ENCODE peak calls at places on chromosomes 11 and 22, in six cellular contexts. Z is aorta, O is small intestine, C is colonic mucosa, X is left lung, H is Peyer's patch. G is an unnamed sample. For H3K4me1, the result is how much of the 10 kb centered on the place peaks cover.

GRCh38 chr11:97956904-97957303 is 1063.8 kb upstream of the CNTN5 start:
- DNase-seq in C (no peak), H (no peak), X (no peak), O (no peak), Z (no peak), G (no peak)

GRCh38 chr11:66663741-66664296 is 13.9 kb downstream of the RBM4B start:
- DNase-seq in C (no peak), H (no peak), Z (no peak), O (no peak), X (no peak), G (no peak)

GRCh38 chr11:60119708-60120107 is 31.2 kb downstream of the MS4A2 start:
- DNase-seq in Z (no peak), C (no peak), O (no peak), X (no peak), H (no peak), G (no peak)

GRCh38 chr22:33715626-33716025 is 204.7 kb downstream of the LARGE1 start:
- DNase-seq in H (no peak), C (no peak), X (no peak), Z (no peak), O (no peak), G (no peak)

GRCh38 chr11:65551572-65552398 is 6.4 kb downstream of the LTBP3 start:
- DNase-seq in Z (no peak), C (peak), X (peak), O (peak), H (peak), G (no peak)

GRCh38 chr11:114265084-114265878 is 30.9 kb upstream of the NNMT start:
- DNase-seq in O (no peak), H (no peak), Z (no peak), X (no peak), C (no peak), G (no peak)

GRCh38 chr11:119666463-119667131 is 62.4 kb downstream of the NECTIN1 start:
- DNase-seq in C (peak), Z (peak), H (peak), X (peak), O (peak), G (peak)

GRCh38 chr22:49954354-49954753 is 6.2 kb upstream of the PIM3 start:
- DNase-seq in C (no peak), Z (no peak), H (no peak), O (no peak), X (peak), G (peak)

GRCh38 chr22:25700996-25701815 is 40.8 kb upstream of the MYO18B start:
- DNase-seq in X (no peak), H (no peak), Z (no peak), C (no peak), O (no peak), G (peak)

GRCh38 chr11:67373916-67374570 is 645 bp upstream of the CLCF1 start:
- DNase-seq in Z (peak), O (peak), H (peak), C (peak), X (peak), G (peak)

GRCh38 chr11:2256293-2256913 is 14.0 kb downstream of the ASCL2 start:
- DNase-seq in Z (peak), H (no peak), O (no peak), C (no peak), X (peak), G (no peak)

GRCh38 chr11:117868815-117869642 is 7.4 kb downstream of the FXYD6 start:
- DNase-seq in Z (no peak), O (no peak), C (no peak), X (no peak), H (no peak), G (no peak)
- H3K4me1 ChIP-seq in Z (under half), O (under half), C (under half), X (under half), H (under half), G (under half)

GRCh38 chr11:64034411-64034811 is 1.3 kb upstream of the FLRT1 start:
- DNase-seq in C (no peak), X (no peak), Z (no peak), H (no peak), O (no peak), G (no peak)
- H3K4me3 ChIP-seq in C (no peak), X (no peak), Z (no peak), H (no peak), O (no peak), G (no peak)

DNA sequence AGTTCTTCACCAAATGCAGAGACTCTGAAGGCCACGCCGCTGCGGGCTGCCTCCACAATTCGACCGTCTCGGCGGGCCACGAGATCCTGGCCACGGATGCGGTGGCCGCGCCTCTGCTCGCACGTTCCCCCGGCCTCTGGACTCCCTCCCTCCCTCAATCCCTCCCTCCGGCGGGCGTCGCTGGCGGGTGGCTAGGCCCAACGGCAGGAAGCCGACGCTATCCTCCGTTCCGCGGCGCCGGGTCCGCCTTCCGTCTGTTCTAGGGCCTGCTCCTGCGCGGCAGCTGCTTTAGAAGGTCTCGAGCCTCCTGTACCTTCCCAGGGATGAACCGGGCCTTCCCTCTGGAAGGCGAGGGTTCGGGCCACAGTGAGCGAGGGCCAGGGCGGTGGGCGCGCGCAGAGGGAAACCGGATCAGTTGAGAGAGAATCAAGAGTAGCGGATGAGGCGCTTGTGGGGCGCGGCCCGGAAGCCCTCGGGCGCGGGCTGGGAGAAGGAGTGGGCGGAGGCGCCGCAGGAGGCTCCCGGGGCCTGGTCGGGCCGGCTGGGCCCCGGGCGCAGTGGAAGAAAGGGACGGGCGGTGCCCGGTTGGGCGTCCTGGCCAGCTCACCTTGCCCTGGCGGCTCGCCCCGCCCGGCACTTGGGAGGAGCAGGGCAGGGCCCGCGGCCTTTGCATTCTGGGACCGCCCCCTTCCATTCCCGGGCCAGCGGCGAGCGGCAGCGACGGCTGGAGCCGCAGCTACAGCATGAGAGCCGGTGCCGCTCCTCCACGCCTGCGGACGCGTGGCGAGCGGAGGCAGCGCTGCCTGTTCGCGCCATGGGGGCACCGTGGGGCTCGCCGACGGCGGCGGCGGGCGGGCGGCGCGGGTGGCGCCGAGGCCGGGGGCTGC is at the start of gene FUT4:
- DNase-seq in Z (peak), O (peak), H (peak), X (peak), C (peak), G (peak)
- H3K4me1 ChIP-seq in Z (under half), O (under half), H (under half), X (under half), C (under half), G (under half)

GRCh38 chr22:36331306-36331911 is 56.4 kb downstream of the MYH9 start:
- DNase-seq in O (peak), X (peak), H (no peak), Z (peak), C (peak), G (peak)
- H3K4me3 ChIP-seq in O (no peak), X (peak), H (peak), Z (no peak), C (no peak), G (peak)

GRCh38 chr11:116454020-116454645 is 318.7 kb downstream of the BUD13 start:
- DNase-seq in X (no peak), O (peak), C (peak), Z (no peak), H (peak), G (no peak)

GRCh38 chr11:116452447-116452846 is 320.3 kb downstream of the BUD13 start:
- DNase-seq in Z (no peak), X (no peak), H (no peak), C (no peak), O (no peak), G (no peak)

GRCh38 chr11:116458546-116458945 is 314.2 kb downstream of the BUD13 start:
- DNase-seq in H (no peak), O (peak), Z (no peak), C (no peak), X (no peak), G (no peak)

GRCh38 chr11:116457336-116458007 is 315.3 kb downstream of the BUD13 start:
- DNase-seq in X (no peak), O (no peak), C (no peak), H (no peak), Z (no peak), G (no peak)

DNA sequence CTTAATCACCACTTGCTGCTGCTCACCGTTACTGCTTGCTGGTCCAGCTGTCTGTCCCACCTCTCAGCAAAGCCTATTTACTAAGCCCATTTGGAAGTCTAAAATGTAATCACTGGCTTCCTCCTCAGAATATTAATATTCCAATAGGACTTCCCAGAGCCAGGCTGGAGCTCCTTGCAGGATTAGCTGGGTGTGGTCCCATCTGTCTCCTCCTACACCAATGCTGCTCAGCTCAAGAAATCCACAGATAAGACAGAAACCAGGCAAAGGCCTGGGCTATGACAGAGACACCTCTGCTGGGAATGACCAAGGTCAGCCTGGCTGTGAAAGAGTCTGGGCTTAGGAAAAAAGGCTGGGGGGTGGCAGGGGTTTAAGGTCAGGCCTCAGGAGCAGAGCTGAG is 317.8 kb downstream of the BUD13 start:
- DNase-seq in H (no peak), O (peak), X (no peak), Z (no peak), C (no peak), G (no peak)
- H3K4me1 ChIP-seq in H (under half), O (under half), X (under half), Z (under half), C (under half), G (under half)

DNA sequence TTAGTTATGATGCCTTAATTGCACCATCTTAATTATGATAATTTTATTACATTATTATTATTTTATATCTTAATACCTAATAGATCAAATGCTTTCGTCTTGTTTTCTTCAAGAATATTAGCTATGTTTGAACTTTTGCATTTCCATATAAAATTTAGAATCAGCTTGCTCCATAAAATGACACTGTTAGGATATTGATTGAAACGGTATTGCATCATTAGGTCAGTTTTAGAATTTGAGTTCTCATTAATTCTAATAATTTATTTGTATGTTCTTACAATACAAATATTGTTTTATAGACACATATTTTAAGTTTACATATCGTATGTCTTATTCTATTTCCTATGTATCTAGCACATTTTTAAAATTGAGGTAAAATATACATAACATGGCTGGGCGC is 6.7 kb downstream of the CFAP68 start:
- DNase-seq in C (no peak), Z (no peak), O (no peak), X (no peak), H (no peak), G (no peak)
- H3K4me3 ChIP-seq in C (no peak), Z (no peak), O (no peak), X (no peak), H (no peak), G (no peak)

GRCh38 chr11:46916251-46916650 is 2.1 kb downstream of the LRP4 start:
- DNase-seq in Z (no peak), O (no peak), H (no peak), C (no peak), X (no peak), G (no peak)

GRCh38 chr11:46913484-46913883 is 4.9 kb downstream of the LRP4 start:
- DNase-seq in C (no peak), X (no peak), O (no peak), Z (no peak), H (no peak), G (no peak)

GRCh38 chr11:46912526-46913150 is 5.7 kb downstream of the LRP4 start:
- DNase-seq in O (no peak), C (no peak), Z (no peak), X (no peak), H (no peak), G (no peak)

GRCh38 chr11:46914910-46915309 is 3.4 kb downstream of the LRP4 start:
- DNase-seq in H (no peak), C (no peak), O (no peak), Z (no peak), X (no peak), G (no peak)

GRCh38 chr11:46914363-46914762 is 4.0 kb downstream of the LRP4 start:
- DNase-seq in O (no peak), H (no peak), X (no peak), C (no peak), Z (no peak), G (peak)
- H3K4me1 ChIP-seq in O (under half), H (under half), X (under half), C (under half), Z (under half), G (under half)

GRCh38 chr11:128891912-128892398 is 799 bp downstream of the KCNJ5 start:
- DNase-seq in H (no peak), X (no peak), O (no peak), Z (no peak), C (no peak), G (no peak)
- H3K4me3 ChIP-seq in H (no peak), X (peak), O (no peak), Z (no peak), C (no peak), G (peak)

G was measured in psoas muscle.